ENCODE peak calls at places on chromosomes 4 and X, in six cellular contexts. F, C, X, G, Y and I are unnamed samples.

GRCh38 chrX:104854188-104854587 is 288.2 kb downstream of the IL1RAPL2 start:
- DNase-seq in F (no peak), X (no peak), G (no peak), C (no peak), Y (no peak), I (peak; percentile 2)

GRCh38 chr4:149638073-149638472 is 177.6 kb downstream of the IQCM start:
- DNase-seq in X (no peak), F (no peak), G (no peak), C (peak; percentile 58), Y (peak; percentile 55), I (peak; percentile 7)

GRCh38 chr4:15963001-15963451 is at the start of gene FGFBP2:
- DNase-seq in X (no peak), G (peak; percentile 47), Y (peak; percentile 78), F (peak; percentile 66), C (peak; percentile 8), I (peak; percentile 15)

GRCh38 chr4:98151145-98151929 is 8.1 kb upstream of the STPG2 start:
- DNase-seq in F (no peak), G (no peak), C (no peak), X (no peak), Y (no peak), I (no peak)

GRCh38 chr4:121189811-121190210 is 25.7 kb upstream of the TNIP3 start:
- DNase-seq in G (peak; percentile 22), X (no peak), F (no peak), Y (no peak), C (no peak), I (no peak)

GRCh38 chrX:94831364-94831763 is 1157.4 kb downstream of the FAM133A start:
- DNase-seq in X (no peak), Y (peak; percentile 18), C (no peak), G (no peak), F (no peak), I (peak; percentile 0)

GRCh38 chr4:152115121-152115520 is 354.3 kb upstream of the GATB start:
- DNase-seq in Y (no peak), C (no peak), G (no peak), X (no peak), F (no peak), I (no peak)

GRCh38 chr4:120948382-120948781 is 25.9 kb upstream of the PRDM5 start:
- DNase-seq in C (no peak), X (no peak), Y (no peak), G (no peak), F (peak; percentile 23), I (no peak)

GRCh38 chr4:184097240-184097619 is 120.4 kb downstream of the ENPP6 start:
- DNase-seq in Y (peak; percentile 20), G (no peak), C (no peak), X (peak; percentile 34), F (peak; percentile 37), I (no peak)

GRCh38 chr4:141307241-141307689 is 86.6 kb downstream of the ZNF330 start:
- DNase-seq in F (peak; percentile 45), Y (peak; percentile 69), C (peak; percentile 35), X (peak; percentile 20), G (peak; percentile 19), I (peak; percentile 44)

GRCh38 chr4:211033-211511 is 86.8 kb downstream of the ZNF718 start:
- DNase-seq in F (no peak), G (no peak), C (no peak), X (no peak), Y (no peak), I (no peak)

GRCh38 chrX:139290310-139290709 is 240.2 kb upstream of the F9 start:
- DNase-seq in G (no peak), Y (peak; percentile 65), F (no peak), X (no peak), C (no peak), I (peak; percentile 13)

GRCh38 chr4:185039508-185040273 is 21.4 kb downstream of the HELT start:
- DNase-seq in Y (peak; percentile 74), C (no peak), F (peak; percentile 39), G (peak; percentile 9), X (peak; percentile 23), I (peak; percentile 13)

GRCh38 chr4:80125252-80126177 is 52.5 kb upstream of the ANTXR2 start:
- DNase-seq in G (no peak), C (no peak), X (no peak), F (no peak), Y (peak; percentile 64), I (peak; percentile 27)

GRCh38 chr4:985123-985830 is 1.6 kb upstream of the IDUA start:
- DNase-seq in Y (peak; percentile 77), G (peak; percentile 41), C (no peak), F (peak; percentile 89), X (peak; percentile 25), I (no peak)

GRCh38 chrX:72714471-72714916 is 388 bp upstream of the PHKA1 start:
- DNase-seq in G (no peak), C (peak; percentile 8), F (peak; percentile 52), Y (peak; percentile 75), X (peak; percentile 24), I (peak; percentile 14)

GRCh38 chrX:80812176-80812575 is 2.5 kb upstream of the BRWD3 start:
- DNase-seq in X (peak; percentile 1), C (no peak), F (peak; percentile 22), Y (peak; percentile 42), G (peak; percentile 0), I (no peak)

GRCh38 chr4:75345436-75345835 is 168.8 kb downstream of the RCHY1 start:
- DNase-seq in C (no peak), Y (peak; percentile 1), X (no peak), G (no peak), F (no peak), I (no peak)

GRCh38 chr4:163515198-163515597 is 20.7 kb downstream of the TMA16 start:
- DNase-seq in G (no peak), C (no peak), Y (no peak), F (no peak), X (peak; percentile 24), I (no peak)

GRCh38 chr4:139454111-139454600 is at the start of gene RAB33B:
- DNase-seq in X (no peak), Y (peak; percentile 96), F (no peak), G (no peak), C (no peak), I (no peak)

GRCh38 chr4:176238819-176239218 is 30.2 kb downstream of the ASB5 start:
- DNase-seq in F (no peak), C (no peak), Y (peak; percentile 42), X (no peak), G (no peak), I (no peak)